ENCODE peak calls at places on chromosomes 6 and 20, in eight cellular contexts. One of them, this sample, is unnamed.

GRCh38 chr6:33856655-33857054 is 52.9 kb upstream of the MLN start:
- DNase-seq in CD8-positive, alpha-beta memory T cell: peak
- DNase-seq in NCI-H2107: no peak
- DNase-seq in right cardiac atrium: no peak
- DNase-seq in GM10248: no peak
- DNase-seq in HT1080: peak
- DNase-seq in SHP77: no peak
- DNase-seq in NCI-H345: no peak
- DNase-seq in this sample: no peak

GRCh38 chr6:11847515-11848244 is 69.1 kb upstream of the ADTRP start:
- DNase-seq in HT1080: no peak
- DNase-seq in right cardiac atrium: no peak
- DNase-seq in CD8-positive, alpha-beta memory T cell: no peak
- DNase-seq in NCI-H2107: no peak
- DNase-seq in GM10248: no peak
- DNase-seq in SHP77: no peak
- DNase-seq in NCI-H345: no peak
- DNase-seq in this sample: peak

GRCh38 chr6:11139051-11139960 is 27.8 kb upstream of the ERVFRD-1 start:
- DNase-seq in NCI-H345: no peak
- DNase-seq in SHP77: no peak
- DNase-seq in right cardiac atrium: no peak
- DNase-seq in CD8-positive, alpha-beta memory T cell: no peak
- DNase-seq in HT1080: no peak
- DNase-seq in GM10248: no peak
- DNase-seq in NCI-H2107: no peak
- DNase-seq in this sample: no peak

GRCh38 chr6:159760602-159761057 is 1.2 kb upstream of the ACAT2 start:
- DNase-seq in NCI-H345: no peak
- DNase-seq in CD8-positive, alpha-beta memory T cell: no peak
- DNase-seq in right cardiac atrium: no peak
- DNase-seq in GM10248: no peak
- DNase-seq in SHP77: no peak
- DNase-seq in HT1080: peak
- DNase-seq in NCI-H2107: no peak
- DNase-seq in this sample: peak

GRCh38 chr20:63309261-63310071 is 16.5 kb downstream of the COL20A1 start:
- DNase-seq in right cardiac atrium: peak
- DNase-seq in CD8-positive, alpha-beta memory T cell: peak
- DNase-seq in HT1080: no peak
- DNase-seq in NCI-H345: peak
- DNase-seq in GM10248: peak
- DNase-seq in SHP77: peak
- DNase-seq in NCI-H2107: peak
- DNase-seq in this sample: peak

GRCh38 chr6:82553863-82554531 is 190.4 kb downstream of the TPBG start:
- DNase-seq in NCI-H345: no peak
- DNase-seq in GM10248: no peak
- DNase-seq in right cardiac atrium: no peak
- DNase-seq in CD8-positive, alpha-beta memory T cell: no peak
- DNase-seq in SHP77: no peak
- DNase-seq in NCI-H2107: no peak
- DNase-seq in HT1080: no peak
- DNase-seq in this sample: no peak

GRCh38 chr20:31633339-31633914 is 4.3 kb upstream of the COX4I2 start:
- DNase-seq in CD8-positive, alpha-beta memory T cell: no peak
- DNase-seq in NCI-H2107: no peak
- DNase-seq in GM10248: no peak
- DNase-seq in SHP77: no peak
- DNase-seq in right cardiac atrium: peak
- DNase-seq in NCI-H345: no peak
- DNase-seq in HT1080: no peak
- DNase-seq in this sample: peak

GRCh38 chr6:87828044-87828443 is 126.0 kb upstream of the AKIRIN2 start:
- DNase-seq in right cardiac atrium: no peak
- DNase-seq in SHP77: no peak
- DNase-seq in NCI-H345: no peak
- DNase-seq in HT1080: no peak
- DNase-seq in GM10248: no peak
- DNase-seq in CD8-positive, alpha-beta memory T cell: no peak
- DNase-seq in NCI-H2107: no peak
- DNase-seq in this sample: no peak

GRCh38 chr6:111852704-111853103 is 20.5 kb downstream of the FYN start:
- DNase-seq in right cardiac atrium: no peak
- DNase-seq in CD8-positive, alpha-beta memory T cell: no peak
- DNase-seq in NCI-H345: no peak
- DNase-seq in SHP77: no peak
- DNase-seq in HT1080: no peak
- DNase-seq in NCI-H2107: no peak
- DNase-seq in GM10248: no peak
- DNase-seq in this sample: no peak

GRCh38 chr6:98816799-98817198 is 17.6 kb upstream of the POU3F2 start:
- DNase-seq in NCI-H345: no peak
- DNase-seq in CD8-positive, alpha-beta memory T cell: no peak
- DNase-seq in HT1080: no peak
- DNase-seq in SHP77: no peak
- DNase-seq in right cardiac atrium: no peak
- DNase-seq in NCI-H2107: no peak
- DNase-seq in GM10248: no peak
- DNase-seq in this sample: no peak

GRCh38 chr6:50842446-50842845 is 23.8 kb downstream of the TFAP2B start:
- DNase-seq in right cardiac atrium: no peak
- DNase-seq in NCI-H2107: no peak
- DNase-seq in GM10248: no peak
- DNase-seq in SHP77: no peak
- DNase-seq in CD8-positive, alpha-beta memory T cell: no peak
- DNase-seq in HT1080: no peak
- DNase-seq in NCI-H345: no peak
- DNase-seq in this sample: peak

GRCh38 chr6:36210886-36211595 is 14.5 kb downstream of the BRPF3 start:
- DNase-seq in right cardiac atrium: peak
- DNase-seq in SHP77: no peak
- DNase-seq in NCI-H2107: no peak
- DNase-seq in HT1080: no peak
- DNase-seq in GM10248: no peak
- DNase-seq in CD8-positive, alpha-beta memory T cell: no peak
- DNase-seq in NCI-H345: no peak
- DNase-seq in this sample: no peak

GRCh38 chr20:50731930-50732690 is 730 bp downstream of the PARD6B start:
- DNase-seq in HT1080: no peak
- DNase-seq in NCI-H2107: peak
- DNase-seq in CD8-positive, alpha-beta memory T cell: no peak
- DNase-seq in right cardiac atrium: no peak
- DNase-seq in GM10248: no peak
- DNase-seq in SHP77: peak
- DNase-seq in NCI-H345: peak
- DNase-seq in this sample: peak

GRCh38 chr20:51760905-51761544 is 7.2 kb downstream of the ATP9A start:
- DNase-seq in GM10248: no peak
- DNase-seq in HT1080: peak
- DNase-seq in NCI-H345: no peak
- DNase-seq in right cardiac atrium: no peak
- DNase-seq in NCI-H2107: no peak
- DNase-seq in SHP77: no peak
- DNase-seq in CD8-positive, alpha-beta memory T cell: no peak
- DNase-seq in this sample: no peak

GRCh38 chr20:23084845-23085355 is 1.2 kb downstream of the CD93 start:
- DNase-seq in HT1080: no peak
- DNase-seq in CD8-positive, alpha-beta memory T cell: no peak
- DNase-seq in GM10248: no peak
- DNase-seq in NCI-H345: no peak
- DNase-seq in right cardiac atrium: peak
- DNase-seq in SHP77: no peak
- DNase-seq in NCI-H2107: no peak
- DNase-seq in this sample: no peak

GRCh38 chr20:4150095-4150492 is 134.7 kb upstream of the RNF24 start:
- DNase-seq in CD8-positive, alpha-beta memory T cell: no peak
- DNase-seq in GM10248: no peak
- DNase-seq in NCI-H2107: no peak
- DNase-seq in SHP77: no peak
- DNase-seq in HT1080: peak
- DNase-seq in right cardiac atrium: no peak
- DNase-seq in NCI-H345: no peak
- DNase-seq in this sample: peak

GRCh38 chr6:35717449-35718353 is 19.1 kb upstream of the ARMC12 start:
- DNase-seq in NCI-H345: no peak
- DNase-seq in SHP77: no peak
- DNase-seq in CD8-positive, alpha-beta memory T cell: no peak
- DNase-seq in right cardiac atrium: no peak
- DNase-seq in HT1080: no peak
- DNase-seq in NCI-H2107: no peak
- DNase-seq in GM10248: peak
- DNase-seq in this sample: peak

GRCh38 chr6:112912351-112913101 is 565.4 kb downstream of the RFPL4B start:
- DNase-seq in HT1080: no peak
- DNase-seq in GM10248: no peak
- DNase-seq in NCI-H345: no peak
- DNase-seq in right cardiac atrium: no peak
- DNase-seq in NCI-H2107: no peak
- DNase-seq in SHP77: no peak
- DNase-seq in CD8-positive, alpha-beta memory T cell: no peak
- DNase-seq in this sample: peak

GRCh38 chr6:47733879-47734558 is 35.6 kb downstream of the ADGRF4 start:
- DNase-seq in NCI-H2107: no peak
- DNase-seq in GM10248: peak
- DNase-seq in CD8-positive, alpha-beta memory T cell: no peak
- DNase-seq in SHP77: peak
- DNase-seq in NCI-H345: peak
- DNase-seq in right cardiac atrium: no peak
- DNase-seq in HT1080: no peak
- DNase-seq in this sample: peak

GRCh38 chr6:144289006-144289405 is 3.9 kb downstream of the UTRN start:
- DNase-seq in CD8-positive, alpha-beta memory T cell: no peak
- DNase-seq in HT1080: no peak
- DNase-seq in right cardiac atrium: no peak
- DNase-seq in SHP77: no peak
- DNase-seq in GM10248: no peak
- DNase-seq in NCI-H345: no peak
- DNase-seq in NCI-H2107: no peak
- DNase-seq in this sample: no peak

GRCh38 chr6:142325111-142325510 is 23.3 kb downstream of the ADGRG6 start:
- DNase-seq in GM10248: no peak
- DNase-seq in HT1080: no peak
- DNase-seq in right cardiac atrium: no peak
- DNase-seq in NCI-H345: no peak
- DNase-seq in CD8-positive, alpha-beta memory T cell: no peak
- DNase-seq in NCI-H2107: no peak
- DNase-seq in SHP77: no peak
- DNase-seq in this sample: no peak

GRCh38 chr20:3927486-3928291 is 38.5 kb downstream of the PANK2 start:
- DNase-seq in right cardiac atrium: no peak
- DNase-seq in SHP77: peak
- DNase-seq in CD8-positive, alpha-beta memory T cell: no peak
- DNase-seq in NCI-H2107: no peak
- DNase-seq in GM10248: no peak
- DNase-seq in NCI-H345: peak
- DNase-seq in HT1080: no peak
- DNase-seq in this sample: peak

GRCh38 chr20:36571564-36572504 is 1.6 kb upstream of the TGIF2 start:
- DNase-seq in SHP77: no peak
- DNase-seq in NCI-H2107: no peak
- DNase-seq in NCI-H345: no peak
- DNase-seq in right cardiac atrium: no peak
- DNase-seq in CD8-positive, alpha-beta memory T cell: no peak
- DNase-seq in HT1080: no peak
- DNase-seq in GM10248: peak
- DNase-seq in this sample: peak

GRCh38 chr20:5070081-5070480 is 49.7 kb downstream of the PCNA start:
- DNase-seq in NCI-H2107: no peak
- DNase-seq in SHP77: no peak
- DNase-seq in GM10248: no peak
- DNase-seq in right cardiac atrium: no peak
- DNase-seq in CD8-positive, alpha-beta memory T cell: no peak
- DNase-seq in HT1080: no peak
- DNase-seq in NCI-H345: no peak
- DNase-seq in this sample: no peak

GRCh38 chr20:45343445-45343866 is 4.8 kb downstream of the SDC4 start:
- DNase-seq in CD8-positive, alpha-beta memory T cell: no peak
- DNase-seq in NCI-H2107: no peak
- DNase-seq in right cardiac atrium: no peak
- DNase-seq in NCI-H345: peak
- DNase-seq in SHP77: no peak
- DNase-seq in HT1080: no peak
- DNase-seq in GM10248: no peak
- DNase-seq in this sample: peak

GRCh38 chr6:129073651-129074419 is 190.9 kb downstream of the LAMA2 start:
- DNase-seq in CD8-positive, alpha-beta memory T cell: no peak
- DNase-seq in NCI-H345: no peak
- DNase-seq in NCI-H2107: no peak
- DNase-seq in GM10248: no peak
- DNase-seq in SHP77: no peak
- DNase-seq in HT1080: no peak
- DNase-seq in right cardiac atrium: no peak
- DNase-seq in this sample: no peak

GRCh38 chr6:35079311-35080000 is 61.7 kb downstream of the TCP11 start:
- DNase-seq in NCI-H345: no peak
- DNase-seq in SHP77: no peak
- DNase-seq in right cardiac atrium: no peak
- DNase-seq in HT1080: no peak
- DNase-seq in NCI-H2107: no peak
- DNase-seq in GM10248: no peak
- DNase-seq in CD8-positive, alpha-beta memory T cell: no peak
- DNase-seq in this sample: no peak

GRCh38 chr6:39188577-39188976 is 40.7 kb downstream of the KCNK5 start:
- DNase-seq in HT1080: no peak
- DNase-seq in CD8-positive, alpha-beta memory T cell: no peak
- DNase-seq in GM10248: no peak
- DNase-seq in NCI-H2107: no peak
- DNase-seq in SHP77: no peak
- DNase-seq in right cardiac atrium: no peak
- DNase-seq in NCI-H345: no peak
- DNase-seq in this sample: no peak

GRCh38 chr20:60572991-60573390 is 614.8 kb downstream of the CDH26 start:
- DNase-seq in SHP77: no peak
- DNase-seq in HT1080: no peak
- DNase-seq in NCI-H2107: no peak
- DNase-seq in GM10248: no peak
- DNase-seq in right cardiac atrium: no peak
- DNase-seq in CD8-positive, alpha-beta memory T cell: no peak
- DNase-seq in NCI-H345: no peak
- DNase-seq in this sample: no peak

GRCh38 chr6:29887819-29888581 is 54.3 kb upstream of the HLA-A start:
- DNase-seq in CD8-positive, alpha-beta memory T cell: peak
- DNase-seq in right cardiac atrium: peak
- DNase-seq in GM10248: peak
- DNase-seq in HT1080: no peak
- DNase-seq in SHP77: no peak
- DNase-seq in NCI-H2107: no peak
- DNase-seq in NCI-H345: peak
- DNase-seq in this sample: peak